ENCODE peak calls at places on chromosome 18, in nine cellular contexts. One of them, this sample, is unnamed.
A peak's percentile ranks its signal among the peaks of the same experiment; 100 is the strongest.

GRCh38 chr18:49853436-49853835 is 40.1 kb upstream of the ACAA2 start:
- DNase-seq in effector CD8-positive, alpha-beta T cell: no peak
- DNase-seq in AG09309: no peak
- DNase-seq in activated T-helper 1 cell treated with Interleukin-2 at 50 U/mL for 16 hours: no peak
- DNase-seq in NCI-H1436: no peak
- DNase-seq in dorsolateral prefrontal cortex: no peak
- DNase-seq in neural progenitor cell: no peak
- DNase-seq in MG63: no peak
- DNase-seq in HTR-8/SVneo: no peak
- DNase-seq in this sample: no peak

GRCh38 chr18:12011199-12011961 is 30.1 kb downstream of the IMPA2 start:
- DNase-seq in neural progenitor cell: no peak
- DNase-seq in activated T-helper 1 cell treated with Interleukin-2 at 50 U/mL for 16 hours: no peak
- DNase-seq in effector CD8-positive, alpha-beta T cell: no peak
- DNase-seq in HTR-8/SVneo: no peak
- DNase-seq in dorsolateral prefrontal cortex: no peak
- DNase-seq in NCI-H1436: no peak
- DNase-seq in AG09309: no peak
- DNase-seq in MG63: no peak
- DNase-seq in this sample: no peak

GRCh38 chr18:69813559-69813958 is 134.1 kb downstream of the CD226 start:
- DNase-seq in dorsolateral prefrontal cortex: no peak
- DNase-seq in NCI-H1436: no peak
- DNase-seq in MG63: no peak
- DNase-seq in AG09309: no peak
- DNase-seq in effector CD8-positive, alpha-beta T cell: no peak
- DNase-seq in HTR-8/SVneo: no peak
- DNase-seq in neural progenitor cell: no peak
- DNase-seq in activated T-helper 1 cell treated with Interleukin-2 at 50 U/mL for 16 hours: no peak
- DNase-seq in this sample: no peak

GRCh38 chr18:75231053-75231406 is 20.4 kb downstream of the TSHZ1 start:
- DNase-seq in NCI-H1436: no peak
- DNase-seq in HTR-8/SVneo: no peak
- DNase-seq in dorsolateral prefrontal cortex: no peak
- DNase-seq in neural progenitor cell: no peak
- DNase-seq in AG09309: no peak
- DNase-seq in activated T-helper 1 cell treated with Interleukin-2 at 50 U/mL for 16 hours: no peak
- DNase-seq in effector CD8-positive, alpha-beta T cell: no peak
- DNase-seq in MG63: no peak
- DNase-seq in this sample: no peak

GRCh38 chr18:77107218-77107815 is 25.3 kb downstream of the MBP start:
- DNase-seq in neural progenitor cell: no peak
- DNase-seq in AG09309: no peak
- DNase-seq in MG63: no peak
- DNase-seq in effector CD8-positive, alpha-beta T cell: no peak
- DNase-seq in HTR-8/SVneo: no peak
- DNase-seq in NCI-H1436: no peak
- DNase-seq in activated T-helper 1 cell treated with Interleukin-2 at 50 U/mL for 16 hours: no peak
- DNase-seq in dorsolateral prefrontal cortex: no peak
- DNase-seq in this sample: no peak

GRCh38 chr18:5515007-5515744 is 28.6 kb downstream of the EPB41L3 start:
- DNase-seq in HTR-8/SVneo: no peak
- DNase-seq in neural progenitor cell: no peak
- DNase-seq in effector CD8-positive, alpha-beta T cell: no peak
- DNase-seq in MG63: no peak
- DNase-seq in AG09309: no peak
- DNase-seq in dorsolateral prefrontal cortex: no peak
- DNase-seq in NCI-H1436: no peak
- DNase-seq in activated T-helper 1 cell treated with Interleukin-2 at 50 U/mL for 16 hours: no peak
- DNase-seq in this sample: no peak

GRCh38 chr18:37578886-37579513 is 13.4 kb upstream of the CELF4 start:
- DNase-seq in MG63: peak; percentile 8
- DNase-seq in NCI-H1436: peak; percentile 38
- DNase-seq in AG09309: no peak
- DNase-seq in effector CD8-positive, alpha-beta T cell: no peak
- DNase-seq in activated T-helper 1 cell treated with Interleukin-2 at 50 U/mL for 16 hours: no peak
- DNase-seq in HTR-8/SVneo: no peak
- DNase-seq in dorsolateral prefrontal cortex: peak; percentile 63
- DNase-seq in neural progenitor cell: peak; percentile 19
- DNase-seq in this sample: no peak

GRCh38 chr18:58227361-58227930 is 183.4 kb downstream of the NEDD4L start:
- DNase-seq in NCI-H1436: no peak
- DNase-seq in activated T-helper 1 cell treated with Interleukin-2 at 50 U/mL for 16 hours: no peak
- DNase-seq in dorsolateral prefrontal cortex: no peak
- DNase-seq in MG63: no peak
- DNase-seq in HTR-8/SVneo: no peak
- DNase-seq in effector CD8-positive, alpha-beta T cell: no peak
- DNase-seq in neural progenitor cell: peak; percentile 10
- DNase-seq in AG09309: no peak
- DNase-seq in this sample: no peak

GRCh38 chr18:80041424-80041823 is 7.2 kb downstream of the RBFA start:
- DNase-seq in activated T-helper 1 cell treated with Interleukin-2 at 50 U/mL for 16 hours: no peak
- DNase-seq in HTR-8/SVneo: no peak
- DNase-seq in NCI-H1436: no peak
- DNase-seq in dorsolateral prefrontal cortex: no peak
- DNase-seq in effector CD8-positive, alpha-beta T cell: no peak
- DNase-seq in neural progenitor cell: no peak
- DNase-seq in MG63: no peak
- DNase-seq in AG09309: no peak
- DNase-seq in this sample: no peak

GRCh38 chr18:71038196-71038595 is 749.4 kb downstream of the SOCS6 start:
- DNase-seq in NCI-H1436: no peak
- DNase-seq in dorsolateral prefrontal cortex: no peak
- DNase-seq in AG09309: no peak
- DNase-seq in effector CD8-positive, alpha-beta T cell: no peak
- DNase-seq in neural progenitor cell: no peak
- DNase-seq in HTR-8/SVneo: no peak
- DNase-seq in MG63: no peak
- DNase-seq in activated T-helper 1 cell treated with Interleukin-2 at 50 U/mL for 16 hours: no peak
- DNase-seq in this sample: no peak

GRCh38 chr18:2415656-2416055 is 155.6 kb downstream of the METTL4 start:
- DNase-seq in effector CD8-positive, alpha-beta T cell: no peak
- DNase-seq in AG09309: no peak
- DNase-seq in NCI-H1436: no peak
- DNase-seq in dorsolateral prefrontal cortex: no peak
- DNase-seq in activated T-helper 1 cell treated with Interleukin-2 at 50 U/mL for 16 hours: no peak
- DNase-seq in neural progenitor cell: no peak
- DNase-seq in HTR-8/SVneo: no peak
- DNase-seq in MG63: no peak
- DNase-seq in this sample: no peak

GRCh38 chr18:55672574-55673361 is 84.8 kb upstream of the TCF4 start:
- DNase-seq in MG63: no peak
- DNase-seq in NCI-H1436: no peak
- DNase-seq in dorsolateral prefrontal cortex: no peak
- DNase-seq in activated T-helper 1 cell treated with Interleukin-2 at 50 U/mL for 16 hours: no peak
- DNase-seq in neural progenitor cell: no peak
- DNase-seq in effector CD8-positive, alpha-beta T cell: no peak
- DNase-seq in AG09309: no peak
- DNase-seq in HTR-8/SVneo: no peak
- DNase-seq in this sample: no peak

GRCh38 chr18:48745293-48745692 is 205.5 kb downstream of the SMAD7 start:
- DNase-seq in dorsolateral prefrontal cortex: no peak
- DNase-seq in neural progenitor cell: no peak
- DNase-seq in activated T-helper 1 cell treated with Interleukin-2 at 50 U/mL for 16 hours: no peak
- DNase-seq in MG63: no peak
- DNase-seq in NCI-H1436: no peak
- DNase-seq in effector CD8-positive, alpha-beta T cell: no peak
- DNase-seq in AG09309: no peak
- DNase-seq in HTR-8/SVneo: no peak
- DNase-seq in this sample: no peak

GRCh38 chr18:51017140-51017874 is 12.7 kb upstream of the SMAD4 start:
- DNase-seq in activated T-helper 1 cell treated with Interleukin-2 at 50 U/mL for 16 hours: no peak
- DNase-seq in AG09309: no peak
- DNase-seq in NCI-H1436: no peak
- DNase-seq in neural progenitor cell: peak; percentile 87
- DNase-seq in HTR-8/SVneo: no peak
- DNase-seq in MG63: no peak
- DNase-seq in dorsolateral prefrontal cortex: no peak
- DNase-seq in effector CD8-positive, alpha-beta T cell: no peak
- DNase-seq in this sample: no peak

GRCh38 chr18:50009772-50010171 is 185.2 kb downstream of the MYO5B start:
- DNase-seq in MG63: peak; percentile 14
- DNase-seq in AG09309: no peak
- DNase-seq in effector CD8-positive, alpha-beta T cell: no peak
- DNase-seq in HTR-8/SVneo: peak; percentile 22
- DNase-seq in dorsolateral prefrontal cortex: no peak
- DNase-seq in activated T-helper 1 cell treated with Interleukin-2 at 50 U/mL for 16 hours: no peak
- DNase-seq in neural progenitor cell: peak; percentile 68
- DNase-seq in NCI-H1436: peak; percentile 69
- DNase-seq in this sample: no peak

GRCh38 chr18:76948345-76948744 is 126.0 kb downstream of the ZNF236 start:
- DNase-seq in effector CD8-positive, alpha-beta T cell: no peak
- DNase-seq in MG63: no peak
- DNase-seq in NCI-H1436: no peak
- DNase-seq in HTR-8/SVneo: no peak
- DNase-seq in activated T-helper 1 cell treated with Interleukin-2 at 50 U/mL for 16 hours: no peak
- DNase-seq in neural progenitor cell: no peak
- DNase-seq in dorsolateral prefrontal cortex: no peak
- DNase-seq in AG09309: no peak
- DNase-seq in this sample: no peak

GRCh38 chr18:79576686-79577351 is 102.8 kb upstream of the CTDP1 start:
- DNase-seq in AG09309: no peak
- DNase-seq in HTR-8/SVneo: no peak
- DNase-seq in MG63: no peak
- DNase-seq in effector CD8-positive, alpha-beta T cell: no peak
- DNase-seq in dorsolateral prefrontal cortex: peak; percentile 86
- DNase-seq in neural progenitor cell: no peak
- DNase-seq in activated T-helper 1 cell treated with Interleukin-2 at 50 U/mL for 16 hours: no peak
- DNase-seq in NCI-H1436: no peak
- DNase-seq in this sample: peak; percentile 78

GRCh38 chr18:79582978-79583377 is 96.6 kb upstream of the CTDP1 start:
- DNase-seq in HTR-8/SVneo: no peak
- DNase-seq in activated T-helper 1 cell treated with Interleukin-2 at 50 U/mL for 16 hours: no peak
- DNase-seq in MG63: no peak
- DNase-seq in neural progenitor cell: no peak
- DNase-seq in dorsolateral prefrontal cortex: no peak
- DNase-seq in NCI-H1436: no peak
- DNase-seq in effector CD8-positive, alpha-beta T cell: no peak
- DNase-seq in AG09309: no peak
- DNase-seq in this sample: peak; percentile 25

GRCh38 chr18:31427010-31427409 is 20.5 kb upstream of the DSG3 start:
- DNase-seq in activated T-helper 1 cell treated with Interleukin-2 at 50 U/mL for 16 hours: no peak
- DNase-seq in MG63: no peak
- DNase-seq in dorsolateral prefrontal cortex: no peak
- DNase-seq in AG09309: no peak
- DNase-seq in effector CD8-positive, alpha-beta T cell: no peak
- DNase-seq in neural progenitor cell: no peak
- DNase-seq in NCI-H1436: no peak
- DNase-seq in HTR-8/SVneo: no peak
- DNase-seq in this sample: no peak

GRCh38 chr18:37598966-37599896 is 33.6 kb upstream of the CELF4 start:
- DNase-seq in dorsolateral prefrontal cortex: no peak
- DNase-seq in MG63: no peak
- DNase-seq in NCI-H1436: no peak
- DNase-seq in effector CD8-positive, alpha-beta T cell: no peak
- DNase-seq in HTR-8/SVneo: no peak
- DNase-seq in neural progenitor cell: no peak
- DNase-seq in activated T-helper 1 cell treated with Interleukin-2 at 50 U/mL for 16 hours: no peak
- DNase-seq in AG09309: no peak
- DNase-seq in this sample: no peak

GRCh38 chr18:31498450-31499156 is 626 bp downstream of the DSG2 start:
- DNase-seq in neural progenitor cell: peak; percentile 6
- DNase-seq in MG63: no peak
- DNase-seq in AG09309: no peak
- DNase-seq in effector CD8-positive, alpha-beta T cell: no peak
- DNase-seq in dorsolateral prefrontal cortex: no peak
- DNase-seq in NCI-H1436: no peak
- DNase-seq in activated T-helper 1 cell treated with Interleukin-2 at 50 U/mL for 16 hours: no peak
- DNase-seq in HTR-8/SVneo: peak; percentile 8
- DNase-seq in this sample: no peak

GRCh38 chr18:63963610-63964256 is 6.1 kb upstream of the SERPINB8 start:
- DNase-seq in effector CD8-positive, alpha-beta T cell: peak; percentile 3
- DNase-seq in dorsolateral prefrontal cortex: peak; percentile 41
- DNase-seq in neural progenitor cell: peak; percentile 65
- DNase-seq in activated T-helper 1 cell treated with Interleukin-2 at 50 U/mL for 16 hours: no peak
- DNase-seq in NCI-H1436: no peak
- DNase-seq in HTR-8/SVneo: peak; percentile 17
- DNase-seq in MG63: peak; percentile 15
- DNase-seq in AG09309: no peak
- DNase-seq in this sample: no peak

GRCh38 chr18:75363446-75364225 is 63.9 kb downstream of the SMIM21 start:
- DNase-seq in AG09309: no peak
- DNase-seq in HTR-8/SVneo: no peak
- DNase-seq in dorsolateral prefrontal cortex: no peak
- DNase-seq in activated T-helper 1 cell treated with Interleukin-2 at 50 U/mL for 16 hours: no peak
- DNase-seq in NCI-H1436: no peak
- DNase-seq in neural progenitor cell: no peak
- DNase-seq in MG63: no peak
- DNase-seq in effector CD8-positive, alpha-beta T cell: no peak
- DNase-seq in this sample: no peak

GRCh38 chr18:64103979-64104378 is 44.9 kb downstream of the LINC00305 start:
- DNase-seq in neural progenitor cell: peak; percentile 16
- DNase-seq in AG09309: no peak
- DNase-seq in dorsolateral prefrontal cortex: no peak
- DNase-seq in activated T-helper 1 cell treated with Interleukin-2 at 50 U/mL for 16 hours: no peak
- DNase-seq in HTR-8/SVneo: no peak
- DNase-seq in effector CD8-positive, alpha-beta T cell: no peak
- DNase-seq in NCI-H1436: no peak
- DNase-seq in MG63: no peak
- DNase-seq in this sample: no peak

GRCh38 chr18:22045221-22045918 is 124.0 kb upstream of the GATA6 start:
- DNase-seq in NCI-H1436: no peak
- DNase-seq in dorsolateral prefrontal cortex: no peak
- DNase-seq in neural progenitor cell: no peak
- DNase-seq in HTR-8/SVneo: no peak
- DNase-seq in AG09309: no peak
- DNase-seq in MG63: no peak
- DNase-seq in activated T-helper 1 cell treated with Interleukin-2 at 50 U/mL for 16 hours: no peak
- DNase-seq in effector CD8-positive, alpha-beta T cell: no peak
- DNase-seq in this sample: no peak

GRCh38 chr18:8513249-8513648 is 96.0 kb upstream of the RAB12 start:
- DNase-seq in MG63: no peak
- DNase-seq in AG09309: no peak
- DNase-seq in HTR-8/SVneo: no peak
- DNase-seq in activated T-helper 1 cell treated with Interleukin-2 at 50 U/mL for 16 hours: no peak
- DNase-seq in neural progenitor cell: no peak
- DNase-seq in dorsolateral prefrontal cortex: no peak
- DNase-seq in effector CD8-positive, alpha-beta T cell: no peak
- DNase-seq in NCI-H1436: no peak
- DNase-seq in this sample: peak; percentile 11

GRCh38 chr18:37409870-37410269 is 155.7 kb downstream of the CELF4 start:
- DNase-seq in MG63: no peak
- DNase-seq in neural progenitor cell: no peak
- DNase-seq in NCI-H1436: no peak
- DNase-seq in AG09309: no peak
- DNase-seq in activated T-helper 1 cell treated with Interleukin-2 at 50 U/mL for 16 hours: no peak
- DNase-seq in dorsolateral prefrontal cortex: no peak
- DNase-seq in effector CD8-positive, alpha-beta T cell: no peak
- DNase-seq in HTR-8/SVneo: no peak
- DNase-seq in this sample: no peak

GRCh38 chr18:56702946-56703345 is 51.8 kb downstream of the WDR7 start:
- DNase-seq in HTR-8/SVneo: peak; percentile 9
- DNase-seq in neural progenitor cell: peak; percentile 49
- DNase-seq in dorsolateral prefrontal cortex: no peak
- DNase-seq in MG63: no peak
- DNase-seq in NCI-H1436: peak; percentile 25
- DNase-seq in AG09309: no peak
- DNase-seq in effector CD8-positive, alpha-beta T cell: no peak
- DNase-seq in activated T-helper 1 cell treated with Interleukin-2 at 50 U/mL for 16 hours: no peak
- DNase-seq in this sample: no peak

GRCh38 chr18:79410731-79411613 is 15.2 kb downstream of the NFATC1 start:
- DNase-seq in effector CD8-positive, alpha-beta T cell: no peak
- DNase-seq in HTR-8/SVneo: no peak
- DNase-seq in MG63: no peak
- DNase-seq in AG09309: no peak
- DNase-seq in NCI-H1436: no peak
- DNase-seq in dorsolateral prefrontal cortex: no peak
- DNase-seq in activated T-helper 1 cell treated with Interleukin-2 at 50 U/mL for 16 hours: no peak
- DNase-seq in neural progenitor cell: no peak
- DNase-seq in this sample: no peak

GRCh38 chr18:63440897-63441296 is 18.6 kb upstream of the VPS4B start:
- DNase-seq in NCI-H1436: no peak
- DNase-seq in activated T-helper 1 cell treated with Interleukin-2 at 50 U/mL for 16 hours: no peak
- DNase-seq in neural progenitor cell: no peak
- DNase-seq in effector CD8-positive, alpha-beta T cell: no peak
- DNase-seq in MG63: no peak
- DNase-seq in HTR-8/SVneo: no peak
- DNase-seq in dorsolateral prefrontal cortex: no peak
- DNase-seq in AG09309: no peak
- DNase-seq in this sample: no peak

GRCh38 chr18:13218376-13219011 is at the start of gene LDLRAD4:
- DNase-seq in NCI-H1436: peak; percentile 39
- DNase-seq in neural progenitor cell: peak; percentile 58
- DNase-seq in AG09309: no peak
- DNase-seq in MG63: no peak
- DNase-seq in dorsolateral prefrontal cortex: no peak
- DNase-seq in activated T-helper 1 cell treated with Interleukin-2 at 50 U/mL for 16 hours: peak; percentile 13
- DNase-seq in HTR-8/SVneo: peak; percentile 40
- DNase-seq in effector CD8-positive, alpha-beta T cell: peak; percentile 44
- DNase-seq in this sample: peak; percentile 77

This sample was measured in sigmoid colon.